ENCODE peak calls at places on chromosomes 11 and 22, in seven cellular contexts. E, K, C, A, J, T and O are unnamed samples.

GRCh38 chr11:36478700-36479329 is 31.3 kb downstream of the TRAF6 start:
- DNase-seq in E (no peak), K (peak), J (peak), A (no peak), C (peak), T (peak), O (no peak)

GRCh38 chr11:2777871-2778629 is 78.3 kb upstream of the KCNQ1OT1 start:
- DNase-seq in J (no peak), T (peak), C (no peak), A (peak), K (no peak), E (peak), O (no peak)

GRCh38 chr11:11272254-11272653 is 80.8 kb downstream of the CSNK2A3 start:
- DNase-seq in T (no peak), E (no peak), C (no peak), J (no peak), A (no peak), K (no peak), O (no peak)

GRCh38 chr11:123694551-123694950 is 40.1 kb upstream of the SCN3B start:
- DNase-seq in E (no peak), J (no peak), K (no peak), A (no peak), T (no peak), C (no peak), O (no peak)

GRCh38 chr22:33438273-33438672 is 380.1 kb upstream of the SYN3 start:
- DNase-seq in A (no peak), E (peak), J (peak), T (no peak), C (no peak), K (no peak), O (no peak)

GRCh38 chr11:19673924-19674390 is 38.7 kb upstream of the NAV2 start:
- DNase-seq in A (peak), J (no peak), C (peak), T (peak), E (peak), K (peak), O (no peak)

GRCh38 chr11:108973402-108974119 is 308.7 kb downstream of the DDX10 start:
- DNase-seq in A (no peak), C (no peak), E (no peak), K (no peak), J (peak), T (no peak), O (no peak)

GRCh38 chr11:107732327-107733051 is 20.6 kb upstream of the SLN start:
- DNase-seq in J (peak), A (no peak), T (no peak), E (no peak), C (no peak), K (no peak), O (no peak)

GRCh38 chr22:22927888-22928665 is 40.5 kb downstream of the IGLL5 start:
- DNase-seq in J (no peak), K (no peak), T (no peak), E (no peak), C (no peak), A (no peak), O (no peak)

DNA sequence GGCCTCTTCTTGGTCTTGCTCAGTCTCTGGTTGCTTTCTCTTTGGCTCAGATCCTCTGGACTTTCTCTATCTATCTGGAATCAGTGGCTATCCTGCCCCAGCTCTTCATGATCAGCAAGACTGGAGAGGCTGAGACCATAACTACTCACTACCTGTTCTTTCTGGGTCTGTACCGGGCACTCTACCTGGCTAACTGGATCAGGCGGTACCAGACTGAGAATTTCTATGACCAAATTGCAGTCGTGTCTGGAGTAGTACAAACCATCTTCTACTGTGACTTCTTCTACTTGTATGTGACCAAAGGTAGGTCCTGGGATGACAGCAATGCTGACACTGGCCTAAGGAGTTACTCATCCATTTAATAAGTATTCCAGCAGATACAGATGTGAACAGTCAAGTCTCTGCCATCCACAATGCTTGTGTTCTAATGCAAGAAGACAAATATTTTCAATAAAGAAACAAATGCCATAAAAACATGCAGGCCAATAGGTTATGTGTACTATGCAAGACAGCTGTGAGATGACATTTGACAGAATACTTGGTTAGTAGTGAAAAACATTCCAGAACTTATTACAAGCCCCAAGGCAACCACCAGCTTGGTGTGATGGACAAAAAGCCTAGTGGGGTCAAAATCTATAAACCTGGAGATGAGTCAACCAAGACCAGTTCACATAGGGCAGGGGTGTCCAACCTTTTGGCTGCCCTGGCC is 13.4 kb downstream of the KDELR3 start:
- DNase-seq in T (peak), E (no peak), K (no peak), J (no peak), C (no peak), A (no peak), O (no peak)
- TF ChIP-seq POLR2A in T (no peak), E (no peak), K (no peak), J (no peak), C (no peak), A (no peak), O (no peak)

DNA sequence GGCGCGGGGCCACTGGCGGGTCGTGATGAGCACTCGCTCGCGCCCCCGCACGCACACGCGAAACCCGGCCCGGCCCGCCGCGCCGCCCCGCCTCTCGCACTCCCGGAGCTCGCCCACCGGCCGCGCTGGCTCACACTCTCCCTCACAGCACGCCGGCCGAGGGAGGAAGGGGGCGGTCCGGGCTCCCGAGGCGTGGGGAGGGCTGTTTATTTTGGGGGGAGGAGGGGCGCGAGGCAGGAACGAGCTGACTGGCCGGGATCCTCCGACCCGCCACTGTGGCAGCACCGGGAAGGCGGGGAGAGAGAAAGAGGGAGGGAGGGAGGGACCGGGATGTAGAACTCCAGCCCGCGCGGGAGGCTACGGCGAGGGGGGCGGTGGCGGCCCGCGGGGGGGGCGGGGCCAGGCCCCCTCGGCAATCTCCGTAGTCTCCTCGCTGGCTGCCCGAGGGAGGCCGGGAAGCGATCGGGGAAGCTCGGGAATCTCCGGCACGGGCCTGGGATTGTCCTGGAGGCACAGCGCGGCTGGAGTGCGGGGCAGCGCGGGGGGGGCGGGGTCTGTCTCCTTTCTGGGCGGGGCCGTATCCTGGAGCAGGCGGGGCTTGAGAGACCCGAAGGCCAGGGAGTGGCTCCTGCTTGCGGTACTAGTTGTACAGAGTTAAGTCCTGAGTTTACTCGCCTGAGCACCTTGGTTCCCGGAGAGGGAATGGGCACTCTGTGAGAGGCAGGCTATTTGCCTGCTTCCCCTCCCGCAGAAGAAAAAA is at the start of gene RBFOX2:
- DNase-seq in C (peak), E (peak), K (peak), A (peak), J (peak), T (peak), O (peak)
- TF ChIP-seq POLR2A in C (peak), E (peak), K (peak), A (no peak), J (peak), T (peak), O (no peak)

GRCh38 chr11:13668957-13669521 is 571 bp downstream of the FAR1 start:
- DNase-seq in C (peak), A (no peak), J (peak), K (peak), E (peak), T (peak), O (no peak)
- TF ChIP-seq POLR2A in C (peak), A (no peak), J (no peak), K (no peak), E (no peak), T (no peak), O (peak)

DNA sequence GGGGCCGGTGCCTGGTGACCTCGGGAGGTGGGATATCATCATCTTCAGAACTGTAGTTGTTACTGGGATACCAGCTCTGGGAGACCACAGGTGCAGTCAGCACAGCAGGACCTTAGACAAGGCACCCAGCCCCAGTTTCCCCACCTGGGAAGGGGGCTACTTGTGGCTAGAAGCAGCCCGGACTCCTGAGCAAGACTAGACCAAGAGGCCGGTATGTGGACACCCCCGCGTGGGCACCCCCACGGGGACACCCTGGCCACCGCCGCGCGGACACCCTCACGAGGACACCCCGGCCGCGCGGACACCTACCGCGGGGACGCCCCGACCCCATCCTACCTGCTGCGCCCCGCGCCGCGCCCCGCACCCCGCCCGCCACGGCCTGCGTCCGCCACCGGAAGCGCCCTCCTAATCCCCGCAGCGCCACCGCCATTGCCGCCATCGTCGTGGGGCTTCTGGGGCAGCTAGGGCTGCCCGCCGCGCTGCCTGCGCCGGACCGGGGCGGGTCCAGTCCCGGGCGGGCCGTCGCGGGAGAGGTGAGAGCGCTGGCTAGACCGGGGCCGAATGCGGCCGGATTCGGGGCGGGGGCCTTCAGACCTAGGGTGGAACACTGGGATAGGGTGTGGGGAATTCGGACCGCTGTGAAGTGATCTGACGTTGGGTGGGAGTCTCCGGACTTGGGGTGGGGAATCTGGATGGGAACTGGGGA is at the start of the genes COMT and TXNRD2:
- DNase-seq in E (peak), K (peak), C (peak), J (peak), T (no peak), A (peak), O (peak)
- TF ChIP-seq POLR2A in E (peak), K (peak), C (peak), J (peak), T (peak), A (no peak), O (peak)

DNA sequence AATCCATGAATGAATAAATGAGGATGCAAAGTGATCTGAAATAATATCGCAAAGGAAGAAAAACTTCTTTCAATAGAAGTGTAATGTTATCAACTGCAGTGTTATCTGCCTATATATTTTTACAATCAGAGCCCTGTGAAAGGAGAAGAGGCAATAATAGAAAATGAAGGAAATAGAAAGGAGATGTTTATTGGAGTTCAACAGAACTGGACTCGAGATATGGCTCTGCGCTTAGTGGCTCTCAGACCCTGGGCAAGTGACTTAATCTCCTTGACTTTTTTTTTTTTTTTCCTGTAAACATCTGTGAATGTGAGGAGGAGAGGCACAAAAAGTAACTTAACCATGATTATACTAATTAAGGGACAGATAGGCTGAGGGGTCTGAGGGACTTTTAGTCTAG is 18.9 kb downstream of the CNTF start:
- DNase-seq in A (no peak), K (no peak), C (no peak), T (no peak), J (no peak), E (no peak), O (no peak)
- TF ChIP-seq POLR2A in A (no peak), K (no peak), C (no peak), T (no peak), J (no peak), E (no peak), O (no peak)

DNA sequence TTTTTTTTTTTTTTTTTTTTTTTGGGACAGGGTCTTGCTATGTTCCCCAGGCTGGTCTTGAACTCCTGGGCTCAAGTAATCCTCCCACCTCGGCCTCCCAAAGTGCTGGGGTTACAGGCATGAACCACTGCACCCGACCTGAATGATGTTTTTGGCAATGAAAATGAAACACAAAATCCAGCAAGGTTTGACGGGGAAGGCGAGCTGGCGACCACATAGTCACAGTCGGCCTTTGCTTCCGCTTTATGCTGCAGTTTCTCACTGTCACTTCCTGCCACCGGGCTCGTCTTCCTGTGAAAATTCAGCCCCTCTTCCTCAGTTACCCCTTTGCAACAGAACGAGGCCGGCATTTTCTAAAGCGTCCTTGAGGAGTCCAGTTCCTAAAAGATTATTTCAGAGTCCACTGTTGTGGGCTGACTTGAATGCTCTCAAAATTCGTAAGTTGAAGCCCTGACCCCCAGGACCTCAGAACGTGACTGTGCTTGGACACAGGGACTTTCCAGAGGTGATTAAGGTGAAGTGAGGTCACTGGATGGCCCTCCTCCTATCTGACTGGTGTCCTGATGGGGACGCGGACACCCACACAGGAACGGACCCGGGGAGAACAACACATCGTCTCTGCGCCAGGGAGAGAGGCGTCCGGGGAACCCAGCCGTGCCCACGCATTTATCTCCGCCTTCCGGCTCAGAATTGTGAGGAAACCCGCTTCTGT is 2.9 kb upstream of the BID start:
- DNase-seq in E (no peak), K (no peak), T (peak), J (no peak), C (peak), A (no peak), O (peak)
- TF ChIP-seq POLR2A in E (no peak), K (peak), T (no peak), J (no peak), C (peak), A (no peak), O (peak)

GRCh38 chr11:60931897-60932296 is 7.6 kb downstream of the TMEM132A start:
- DNase-seq in T (no peak), J (no peak), A (no peak), K (no peak), E (no peak), C (peak), O (no peak)
- TF ChIP-seq POLR2A in T (no peak), J (no peak), A (no peak), K (no peak), E (no peak), C (no peak), O (no peak)

GRCh38 chr11:40337118-40337517 is 1122.3 kb downstream of the LRRC4C start:
- DNase-seq in J (no peak), E (no peak), K (no peak), T (no peak), C (no peak), A (no peak), O (no peak)
- TF ChIP-seq POLR2A in J (no peak), E (no peak), K (no peak), T (no peak), C (no peak), A (no peak), O (no peak)